ENCODE peak calls at places on chromosome 4, in ten cellular contexts. M, D, N, O, K, Y, Q, G, L and S are unnamed samples.

GRCh38 chr4:80393246-80393969 is 57.9 kb downstream of the CFAP299 start:
- DNase-seq in D (no peak), O (no peak), Q (no peak), M (no peak), K (no peak), N (peak), L (no peak), G (peak), Y (no peak), S (no peak)

GRCh38 chr4:110088670-110089069 is 109.7 kb downstream of the ELOVL6 start:
- DNase-seq in L (no peak), D (no peak), O (no peak), Y (no peak), N (peak), Q (no peak), G (peak), K (no peak), M (no peak), S (no peak)

GRCh38 chr4:111689214-111689613 is 456.0 kb upstream of the FAM241A start:
- DNase-seq in G (no peak), L (no peak), Q (no peak), K (no peak), D (no peak), Y (no peak), O (no peak), M (no peak), N (peak), S (no peak)

GRCh38 chr4:128565565-128566186 is 243.8 kb upstream of the JADE1 start:
- DNase-seq in Y (no peak), D (no peak), G (peak), L (no peak), O (peak), Q (peak), K (peak), M (peak), N (peak), S (peak)

GRCh38 chr4:69896530-69897116 is 34.2 kb upstream of the CSN1S1 start:
- DNase-seq in G (no peak), N (peak), M (no peak), O (no peak), K (no peak), Q (no peak), Y (no peak), D (no peak), L (no peak), S (peak)

GRCh38 chr4:150280081-150280950 is 202.1 kb downstream of the DCLK2 start:
- DNase-seq in D (no peak), K (peak), N (peak), Y (no peak), O (peak), G (no peak), M (no peak), L (no peak), Q (no peak), S (peak)

GRCh38 chr4:29708473-29708872 is 1011.7 kb upstream of the PCDH7 start:
- DNase-seq in D (no peak), L (no peak), G (no peak), Y (no peak), Q (no peak), O (no peak), M (no peak), K (no peak), N (no peak), S (peak)

GRCh38 chr4:115090483-115091075 is 22.8 kb downstream of the NDST4 start:
- DNase-seq in K (peak), D (no peak), O (peak), M (no peak), Y (no peak), L (no peak), N (peak), Q (no peak), G (no peak), S (peak)

GRCh38 chr4:98780111-98780549 is 121.7 kb upstream of the TSPAN5 start:
- DNase-seq in Q (no peak), O (peak), D (no peak), M (no peak), G (no peak), N (peak), K (no peak), L (no peak), Y (no peak), S (no peak)

GRCh38 chr4:119081943-119082342 is 53.7 kb upstream of the MYOZ2 start:
- DNase-seq in M (no peak), D (peak), Q (no peak), G (no peak), L (no peak), Y (no peak), K (no peak), O (no peak), N (no peak), S (no peak)

GRCh38 chr4:123616970-123617392 is 220.4 kb downstream of the SPRY1 start:
- DNase-seq in Q (peak), O (peak), K (peak), N (peak), M (peak), L (peak), G (peak), D (peak), Y (no peak), S (peak)

GRCh38 chr4:102042843-102043802 is 252.6 kb downstream of the BANK1 start:
- DNase-seq in Q (no peak), G (no peak), O (no peak), M (no peak), K (no peak), D (no peak), N (no peak), Y (no peak), L (no peak), S (no peak)

GRCh38 chr4:14434916-14435315 is 567.4 kb upstream of the CPEB2 start:
- DNase-seq in O (no peak), M (no peak), G (no peak), N (no peak), Q (no peak), K (no peak), D (no peak), L (no peak), Y (no peak), S (no peak)

GRCh38 chr4:8336412-8337075 is 67.0 kb downstream of the HTRA3 start:
- DNase-seq in Y (no peak), N (peak), M (no peak), G (no peak), O (no peak), L (no peak), Q (no peak), K (no peak), D (no peak), S (no peak)

GRCh38 chr4:110586137-110586850 is 36.6 kb downstream of the PITX2 start:
- DNase-seq in Q (no peak), Y (no peak), K (peak), L (no peak), G (no peak), O (no peak), N (peak), M (no peak), D (no peak), S (peak)

GRCh38 chr4:168755643-168756482 is 254.2 kb downstream of the CBR4 start:
- DNase-seq in Q (no peak), G (no peak), L (no peak), N (peak), D (no peak), M (no peak), Y (no peak), K (no peak), O (no peak), S (no peak)

GRCh38 chr4:25096553-25097443 is 63.5 kb downstream of the SEPSECS start:
- DNase-seq in L (no peak), G (no peak), O (no peak), M (no peak), N (no peak), K (no peak), Y (no peak), Q (no peak), D (no peak), S (no peak)

GRCh38 chr4:106255195-106255594 is 60.8 kb downstream of the TBCK start:
- DNase-seq in G (no peak), K (no peak), N (no peak), Q (no peak), D (no peak), O (no peak), M (no peak), L (no peak), Y (no peak), S (no peak)

GRCh38 chr4:6452116-6452896 is 20.1 kb downstream of the PPP2R2C start:
- DNase-seq in G (no peak), D (no peak), N (no peak), O (no peak), L (no peak), M (no peak), K (no peak), Y (no peak), Q (no peak), S (no peak)

GRCh38 chr4:8540586-8540985 is 39.6 kb upstream of the GPR78 start:
- DNase-seq in M (peak), Y (no peak), O (no peak), G (no peak), N (no peak), D (no peak), K (no peak), L (no peak), Q (no peak), S (no peak)